ENCODE peak calls at places on chromosome 12, in eight cellular contexts. H is hepatocyte, M is MM.1S, J is heart right ventricle, N is tibial artery, A is kidney, Y is neuronal stem cell, T is Peyer's patch. X is an unnamed sample. For H3K9me3, the result is how much of the 10 kb centered on the place peaks cover.

GRCh38 chr12:52540531-52540930 is 12.4 kb downstream of the KRT71 start:
- DNase-seq in M (no peak), T (no peak), Y (no peak), J (no peak), N (no peak), A (no peak), H (no peak), X (no peak)

GRCh38 chr12:70920251-70920851 is at the start of gene PTPRR:
- DNase-seq in N (no peak), Y (peak), A (no peak), J (no peak), H (peak), M (no peak), T (no peak), X (no peak)

GRCh38 chr12:1350055-1350933 is 244.1 kb downstream of the FBXL14 start:
- DNase-seq in N (no peak), J (no peak), A (no peak), T (no peak), H (peak), Y (no peak), M (no peak), X (no peak)

GRCh38 chr12:99111600-99111999 is 466.5 kb downstream of the APAF1 start:
- DNase-seq in M (no peak), T (no peak), Y (no peak), A (no peak), N (no peak), J (no peak), H (no peak), X (no peak)

GRCh38 chr12:50022903-50023302 is 2.4 kb downstream of the RACGAP1 start:
- DNase-seq in T (no peak), N (no peak), J (no peak), H (no peak), M (no peak), Y (no peak), A (no peak), X (no peak)

GRCh38 chr12:17357396-17357795 is 732.6 kb downstream of the RERGL start:
- DNase-seq in N (no peak), J (no peak), Y (no peak), T (no peak), H (no peak), A (no peak), M (no peak), X (no peak)

GRCh38 chr12:89346741-89347324 is 5.5 kb downstream of the DUSP6 start:
- DNase-seq in Y (no peak), H (no peak), T (no peak), J (no peak), A (no peak), N (peak), M (no peak), X (no peak)

GRCh38 chr12:12718853-12719252 is 1.7 kb downstream of the CDKN1B start:
- DNase-seq in Y (no peak), T (no peak), M (peak), H (no peak), N (no peak), A (no peak), J (no peak), X (no peak)

GRCh38 chr12:13278249-13278787 is 81.8 kb downstream of the EMP1 start:
- DNase-seq in M (peak), N (peak), Y (peak), J (peak), A (peak), T (peak), H (peak), X (peak)

GRCh38 chr12:47722136-47722834 is 3.0 kb downstream of the ENDOU start:
- DNase-seq in J (no peak), H (no peak), M (no peak), N (no peak), Y (no peak), T (no peak), A (no peak), X (no peak)

GRCh38 chr12:64665506-64665905 is 55.2 kb downstream of the RASSF3 start:
- DNase-seq in N (no peak), M (peak), H (no peak), A (no peak), T (peak), Y (no peak), J (no peak), X (no peak)

GRCh38 chr12:113204806-113205205 is 16.5 kb upstream of the TPCN1 start:
- DNase-seq in Y (no peak), T (no peak), A (peak), J (no peak), H (no peak), M (no peak), N (no peak), X (no peak)

GRCh38 chr12:53234236-53234635 is 2.2 kb upstream of the RARG start:
- DNase-seq in J (peak), T (no peak), A (no peak), Y (no peak), H (peak), N (no peak), M (no peak), X (peak)

GRCh38 chr12:26691234-26691970 is 141.6 kb downstream of the ITPR2 start:
- DNase-seq in N (no peak), A (peak), Y (peak), M (no peak), J (no peak), H (peak), T (no peak), X (no peak)

DNA sequence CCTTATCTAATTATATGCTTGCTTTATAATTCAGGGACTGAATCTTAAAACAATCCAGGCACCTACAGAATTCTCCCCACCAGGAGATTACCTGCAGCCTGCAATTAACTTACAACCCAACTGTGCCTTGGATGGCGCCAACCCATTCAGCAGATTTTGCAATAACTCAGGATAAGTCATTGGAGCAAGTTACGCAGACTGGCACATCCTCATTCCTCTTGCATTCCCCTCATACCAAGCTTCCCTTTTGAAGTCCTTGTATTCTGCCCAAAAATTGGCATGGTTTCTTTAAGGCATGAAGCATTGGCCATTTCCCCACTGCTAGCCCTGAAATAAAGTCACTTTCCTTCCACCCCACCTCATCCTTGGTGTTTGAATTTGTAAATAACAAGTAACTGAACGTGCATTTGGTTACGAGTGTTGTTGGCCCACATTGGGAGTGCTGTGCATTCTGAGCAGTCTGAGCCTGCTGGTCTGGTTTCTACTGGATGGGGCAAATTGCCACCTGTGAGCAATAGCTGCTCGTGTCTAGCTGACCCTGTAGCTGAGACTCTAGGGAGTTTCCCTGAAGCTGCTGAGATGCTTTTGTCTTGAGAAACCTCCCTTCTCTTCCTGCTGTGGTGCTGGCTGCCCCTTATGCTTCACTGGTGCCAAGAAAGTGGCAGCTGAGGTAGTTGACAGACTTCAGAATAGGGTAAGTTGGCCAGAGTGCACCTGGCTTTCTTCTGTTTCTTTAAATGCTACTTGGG is 99.2 kb upstream of the SCAF11 start:
- DNase-seq in H (no peak), A (no peak), T (no peak), J (no peak), M (peak), N (no peak), Y (no peak), X (no peak)
- H3K9me3 ChIP-seq in H (under half), A (under half), T (under half), J (under half), M (under half), N (under half), Y (under half), X (under half)

DNA sequence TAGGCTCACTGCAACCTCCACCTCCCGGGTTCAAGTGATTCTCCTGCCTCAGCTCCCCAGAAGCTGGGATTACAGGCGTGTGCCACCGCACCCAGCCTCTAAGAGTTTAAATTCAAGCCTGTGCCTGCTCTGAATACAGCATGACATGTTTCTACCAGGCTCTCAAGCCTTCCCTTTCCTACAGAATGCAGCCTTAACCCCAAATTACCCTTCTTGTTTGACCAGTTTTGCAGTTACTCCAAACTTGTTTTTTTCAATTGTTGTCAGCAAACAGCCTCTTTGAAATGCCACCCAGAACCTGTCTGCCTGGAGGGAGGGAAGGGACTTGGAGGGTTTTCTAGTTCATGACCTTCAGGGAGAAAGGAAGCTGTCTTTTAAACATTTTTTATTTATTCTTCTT is 15.4 kb downstream of the GLTP start:
- DNase-seq in N (no peak), H (no peak), T (no peak), A (no peak), M (no peak), J (no peak), Y (no peak), X (no peak)
- H3K27ac ChIP-seq in N (no peak), H (peak), T (peak), A (peak), M (no peak), J (no peak), Y (no peak), X (peak)

DNA sequence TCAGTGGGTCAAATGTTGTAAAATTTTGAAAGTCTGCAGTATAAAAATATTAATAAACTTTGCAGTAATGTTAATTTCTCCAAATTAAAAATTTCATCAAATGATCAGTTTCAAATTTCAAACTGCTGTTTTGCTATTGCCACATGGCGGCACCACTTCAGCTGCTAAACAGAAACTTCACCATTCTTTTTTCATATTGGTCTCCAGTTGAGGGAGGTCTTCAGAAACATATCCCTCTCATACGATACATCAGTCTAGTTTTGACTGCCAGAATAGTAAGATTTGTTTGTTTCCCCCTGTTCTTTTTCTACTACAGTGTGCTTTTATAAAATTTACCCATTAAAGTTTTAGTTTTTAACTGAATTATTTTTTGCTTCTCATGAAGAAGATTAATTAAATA is 4.2 kb upstream of the TRHDE start:
- DNase-seq in M (no peak), A (no peak), J (no peak), T (no peak), Y (no peak), H (no peak), N (no peak), X (no peak)
- H3K9me3 ChIP-seq in M (under half), A (under half), J (under half), T (under half), Y (under half), H (under half), N (under half), X (under half)

DNA sequence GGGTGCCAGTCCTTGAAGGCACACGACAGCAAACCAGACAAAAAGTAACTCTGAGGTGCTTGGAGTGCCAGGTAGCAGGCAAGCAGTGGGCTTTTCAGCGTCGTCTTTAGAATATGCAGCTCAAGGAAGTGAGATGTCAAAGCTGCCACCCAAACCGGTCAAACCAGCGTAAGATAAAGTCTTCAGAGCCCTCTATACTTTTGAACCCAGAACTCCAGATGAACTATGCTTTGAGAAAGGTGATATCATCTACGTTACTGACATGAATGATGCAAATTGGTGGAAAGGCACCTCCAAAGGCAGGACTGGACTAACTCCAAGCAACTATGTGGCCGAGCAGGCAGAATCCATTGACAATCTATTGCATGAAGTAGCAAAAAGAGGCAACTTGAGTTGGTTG is 95.9 kb downstream of the TBX3 start:
- DNase-seq in A (no peak), N (no peak), T (no peak), H (no peak), J (no peak), Y (no peak), M (no peak), X (no peak)
- H3K27ac ChIP-seq in A (no peak), N (no peak), T (no peak), H (no peak), J (no peak), Y (no peak), M (no peak), X (no peak)

GRCh38 chr12:14602128-14602527 is 34.4 kb upstream of the PLBD1 start:
- DNase-seq in H (no peak), T (no peak), M (no peak), Y (no peak), N (no peak), A (no peak), J (no peak), X (no peak)

GRCh38 chr12:14601692-14602091 is 34.0 kb upstream of the PLBD1 start:
- DNase-seq in M (no peak), A (no peak), H (no peak), N (no peak), J (no peak), T (no peak), Y (no peak), X (no peak)

GRCh38 chr12:14607561-14607960 is 39.9 kb upstream of the PLBD1 start:
- DNase-seq in J (no peak), H (no peak), N (no peak), Y (no peak), A (no peak), M (no peak), T (no peak), X (no peak)

DNA sequence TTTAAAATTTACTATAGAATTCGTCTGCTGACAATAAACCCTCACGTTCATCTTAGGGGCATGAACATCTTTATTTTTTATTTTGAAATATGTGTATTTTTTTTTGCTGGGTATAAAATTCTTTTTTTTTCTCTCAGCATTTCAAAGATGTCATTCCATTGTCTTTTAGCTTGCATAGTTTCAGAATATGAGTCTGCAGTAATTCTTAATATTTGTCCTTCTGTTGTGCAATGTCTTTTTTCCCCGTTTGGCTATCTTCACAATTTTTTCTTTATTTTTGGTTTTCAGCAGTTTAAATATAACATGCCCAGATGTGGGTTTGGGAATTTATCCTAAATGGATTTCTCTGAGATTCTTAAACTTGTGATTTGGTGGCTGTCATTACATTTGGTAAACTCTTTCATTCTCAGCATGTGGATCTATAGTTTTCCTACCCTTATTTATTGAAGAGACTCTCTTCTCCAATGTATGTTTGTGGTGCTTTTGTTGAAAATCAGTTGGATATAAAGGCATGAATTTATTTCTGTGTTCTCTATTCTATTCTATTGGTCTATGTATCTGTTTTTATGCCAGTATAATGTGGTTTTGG is 37.8 kb upstream of the PLBD1 start:
- DNase-seq in N (no peak), J (no peak), A (no peak), H (no peak), T (no peak), Y (no peak), M (no peak), X (no peak)
- H3K9me3 ChIP-seq in N (under half), J (under half), A (under half), H (under half), T (under half), Y (under half), M (under half), X (under half)

DNA sequence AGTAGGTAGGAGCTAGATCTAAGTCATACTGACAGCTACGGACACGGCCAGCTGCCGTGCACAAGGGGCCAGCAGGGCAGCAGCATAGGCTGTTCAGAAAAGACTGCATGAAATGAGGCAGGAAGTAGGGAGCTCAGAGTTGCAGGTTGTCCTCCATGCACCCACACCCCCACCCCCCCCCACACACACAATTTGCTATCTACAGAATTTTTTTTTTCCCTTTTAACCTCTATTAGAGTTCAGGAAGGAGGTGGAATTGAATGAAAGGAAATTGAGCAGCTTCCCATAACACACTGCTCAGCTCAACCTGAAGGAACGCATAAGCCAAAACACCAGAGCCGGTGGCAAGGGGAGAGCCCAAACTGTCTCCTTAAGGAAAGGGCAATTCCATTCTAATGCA is 74.1 kb downstream of the NUAK1 start:
- DNase-seq in J (no peak), N (no peak), M (no peak), Y (no peak), T (no peak), A (no peak), H (no peak), X (no peak)
- H3K27ac ChIP-seq in J (peak), N (no peak), M (no peak), Y (no peak), T (no peak), A (no peak), H (no peak), X (no peak)

GRCh38 chr12:102748704-102749103 is 168.3 kb downstream of the PAH start:
- DNase-seq in T (no peak), H (no peak), Y (no peak), M (no peak), N (no peak), A (no peak), J (no peak), X (no peak)
- H3K9me3 ChIP-seq in T (under half), H (under half), Y (under half), M (under half), N (under half), A (under half), J (under half), X (under half)

DNA sequence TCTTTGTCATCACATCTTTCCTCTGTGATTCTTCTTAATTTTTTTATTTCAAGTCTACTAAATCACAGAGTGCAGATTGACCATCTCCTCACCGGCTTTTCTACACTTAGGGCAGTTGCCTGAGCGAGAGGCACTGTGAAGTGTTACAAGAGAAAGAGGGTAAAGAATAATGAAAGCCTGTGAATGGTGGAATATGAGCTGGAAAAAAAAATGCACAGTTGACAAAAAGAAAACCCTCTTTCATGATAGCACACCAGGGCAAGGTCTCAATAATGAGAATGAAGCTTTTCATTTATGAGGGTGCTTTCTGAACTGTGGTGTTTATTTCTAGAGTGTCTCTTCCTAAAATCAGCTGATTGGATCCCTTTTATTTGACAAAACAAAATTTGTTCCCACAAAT is 106.2 kb upstream of the PDE3A start:
- DNase-seq in Y (no peak), J (no peak), H (no peak), M (no peak), N (no peak), A (no peak), T (no peak), X (no peak)
- H3K27ac ChIP-seq in Y (no peak), J (no peak), H (no peak), M (no peak), N (no peak), A (no peak), T (no peak), X (no peak)

GRCh38 chr12:24240707-24241106 is 291.2 kb upstream of the SOX5 start:
- DNase-seq in H (no peak), T (no peak), A (no peak), Y (no peak), M (no peak), J (no peak), N (no peak), X (no peak)
- H3K9me3 ChIP-seq in H (under half), T (under half), A (under half), Y (under half), M (under half), J (under half), N (under half), X (under half)

X was measured in left lung.